ENCODE peak calls at places on chromosome 10, in six cellular contexts. E, H, Y, A, C and M are unnamed samples.
A peak's percentile ranks its signal among the peaks of the same experiment; 100 is the strongest.

GRCh38 chr10:117262296-117263293 is 21.7 kb downstream of the SLC18A2 start:
- DNase-seq in E (no peak), H (no peak), Y (no peak), A (no peak), C (no peak), M (no peak)

GRCh38 chr10:75122505-75122904 is 11.0 kb downstream of the SAMD8 start:
- DNase-seq in E (no peak), H (no peak), Y (no peak), A (no peak), C (no peak), M (no peak)

GRCh38 chr10:9613338-9613737 is 1404.3 kb upstream of the CELF2 start:
- DNase-seq in E (no peak), H (no peak), Y (no peak), A (peak; percentile 39), C (no peak), M (no peak)

GRCh38 chr10:24344279-24344678 is 135.3 kb downstream of the KIAA1217 start:
- DNase-seq in E (no peak), H (no peak), Y (peak; percentile 97), A (peak; percentile 94), C (no peak), M (peak; percentile 100)

GRCh38 chr10:75599875-75600648 is 168.6 kb downstream of the LRMDA start:
- DNase-seq in E (no peak), H (no peak), Y (no peak), A (no peak), C (no peak), M (no peak)

GRCh38 chr10:49767752-49768151 is 5.6 kb upstream of the OGDHL start:
- DNase-seq in E (no peak), H (no peak), Y (no peak), A (no peak), C (no peak), M (no peak)

GRCh38 chr10:104038958-104039752 is 46.5 kb downstream of the COL17A1 start:
- DNase-seq in E (no peak), H (no peak), Y (no peak), A (no peak), C (no peak), M (no peak)

GRCh38 chr10:113319450-113319849 is 233.4 kb upstream of the HABP2 start:
- DNase-seq in E (no peak), H (no peak), Y (no peak), A (no peak), C (no peak), M (no peak)

GRCh38 chr10:117631276-117632151 is 89.0 kb downstream of the EMX2 start:
- DNase-seq in E (peak; percentile 58), H (no peak), Y (peak; percentile 8), A (no peak), C (no peak), M (no peak)

GRCh38 chr10:124646483-124647352 is 97.5 kb downstream of the FAM53B start:
- DNase-seq in E (peak; percentile 79), H (peak; percentile 64), Y (peak; percentile 79), A (peak; percentile 86), C (peak; percentile 59), M (peak; percentile 83)

GRCh38 chr10:34705563-34705962 is 109.5 kb downstream of the PARD3 start:
- DNase-seq in E (no peak), H (no peak), Y (no peak), A (no peak), C (no peak), M (no peak)

GRCh38 chr10:100697070-100697469 is 48.3 kb upstream of the PAX2 start:
- DNase-seq in E (no peak), H (peak; percentile 10), Y (peak; percentile 29), A (peak; percentile 22), C (no peak), M (peak; percentile 44)

GRCh38 chr10:105971460-105971859 is 1193.0 kb downstream of the SORCS1 start:
- DNase-seq in E (no peak), H (no peak), Y (no peak), A (no peak), C (no peak), M (no peak)

GRCh38 chr10:118953999-118954398 is 75.5 kb upstream of the NANOS1 start:
- DNase-seq in E (no peak), H (no peak), Y (peak; percentile 37), A (peak; percentile 33), C (no peak), M (no peak)

GRCh38 chr10:80509403-80510161 is 28.1 kb upstream of the SH2D4B start:
- DNase-seq in E (no peak), H (no peak), Y (peak; percentile 58), A (peak; percentile 86), C (no peak), M (peak; percentile 82)

GRCh38 chr10:52678611-52679010 is 94.0 kb downstream of the MBL2 start:
- DNase-seq in E (no peak), H (no peak), Y (no peak), A (no peak), C (no peak), M (no peak)

GRCh38 chr10:29150010-29150409 is 138.9 kb upstream of the LYZL1 start:
- DNase-seq in E (peak; percentile 47), H (no peak), Y (peak; percentile 15), A (no peak), C (no peak), M (peak; percentile 31)

GRCh38 chr10:100364735-100365391 is 17.8 kb downstream of the SCD start:
- DNase-seq in E (peak; percentile 78), H (peak; percentile 95), Y (peak; percentile 45), A (peak; percentile 86), C (peak; percentile 90), M (peak; percentile 81)

GRCh38 chr10:100728928-100729876 is 16.2 kb upstream of the PAX2 start:
- DNase-seq in E (no peak), H (peak; percentile 32), Y (peak; percentile 9), A (peak; percentile 5), C (no peak), M (no peak)

GRCh38 chr10:102644066-102644645 is at the start of gene TRIM8:
- DNase-seq in E (peak; percentile 69), H (peak; percentile 68), Y (no peak), A (no peak), C (peak; percentile 69), M (no peak)

GRCh38 chr10:102641398-102641797 is 2.9 kb upstream of the TRIM8 start:
- DNase-seq in E (no peak), H (peak; percentile 58), Y (no peak), A (no peak), C (no peak), M (no peak)

GRCh38 chr10:102641880-102642552 is 2.3 kb upstream of the TRIM8 start:
- DNase-seq in E (peak; percentile 99), H (peak; percentile 100), Y (peak; percentile 96), A (peak; percentile 97), C (peak; percentile 99), M (peak; percentile 92)

GRCh38 chr10:102643346-102644065 is 773 bp upstream of the TRIM8 start:
- DNase-seq in E (peak; percentile 69), H (peak; percentile 71), Y (peak; percentile 76), A (peak; percentile 76), C (peak; percentile 67), M (peak; percentile 59)

DNA sequence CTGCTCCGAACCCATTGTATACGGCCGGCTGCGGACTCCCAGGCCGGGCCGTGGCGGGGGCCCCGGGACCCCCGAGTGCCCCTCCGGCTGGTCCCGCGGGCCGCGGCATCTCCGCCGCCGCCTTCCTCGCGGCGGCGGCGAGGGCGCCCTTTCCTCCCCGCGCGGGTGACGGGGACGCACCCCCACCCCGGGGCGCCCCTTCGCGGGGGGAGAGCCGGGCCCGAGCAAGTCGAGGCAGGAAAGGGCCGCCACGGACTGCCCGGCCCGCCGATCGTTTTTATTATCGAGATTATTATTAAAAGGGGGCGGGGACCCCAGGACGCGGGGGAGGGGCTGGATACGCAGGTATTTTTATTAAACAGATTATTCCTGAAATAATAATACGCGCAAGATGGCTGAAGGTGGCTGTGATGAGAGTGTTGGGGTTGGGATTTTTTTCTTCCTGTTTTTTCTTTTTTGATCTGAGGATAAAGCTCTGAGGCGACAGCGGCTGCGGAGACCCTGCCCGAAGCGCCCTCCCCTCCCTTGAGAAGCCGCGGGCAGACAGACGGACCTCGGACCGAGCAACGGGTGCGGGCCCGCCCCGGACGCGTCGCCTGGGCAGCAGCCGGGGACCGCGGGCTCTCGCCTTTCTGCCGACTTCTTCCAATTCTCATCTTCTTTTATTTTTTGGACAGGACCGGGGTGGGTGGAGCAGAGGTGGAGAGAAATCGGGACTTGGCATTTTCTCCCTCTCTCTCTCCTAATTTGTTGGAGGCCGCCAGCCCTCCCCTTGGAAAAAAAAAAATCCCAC is 1.5 kb upstream of the TRIM8 start:
- DNase-seq in E (peak; percentile 72), H (peak; percentile 73), Y (peak; percentile 85), A (peak; percentile 74), C (peak; percentile 70), M (no peak)
- TF ChIP-seq CTCF in E (no peak), H (no peak), Y (no peak), A (no peak), C (no peak), M (no peak)

GRCh38 chr10:11830836-11831519 is 7.8 kb downstream of the PROSER2 start:
- DNase-seq in E (no peak), H (no peak), Y (no peak), A (no peak), C (no peak), M (peak; percentile 43)

GRCh38 chr10:11835061-11835460 is 11.9 kb downstream of the PROSER2 start:
- DNase-seq in E (no peak), H (no peak), Y (no peak), A (no peak), C (no peak), M (no peak)

GRCh38 chr10:11828682-11829284 is 5.6 kb downstream of the PROSER2 start:
- DNase-seq in E (no peak), H (no peak), Y (no peak), A (no peak), C (no peak), M (no peak)

GRCh38 chr10:11832042-11832441 is 8.9 kb downstream of the PROSER2 start:
- DNase-seq in E (no peak), H (no peak), Y (peak; percentile 29), A (no peak), C (no peak), M (no peak)

DNA sequence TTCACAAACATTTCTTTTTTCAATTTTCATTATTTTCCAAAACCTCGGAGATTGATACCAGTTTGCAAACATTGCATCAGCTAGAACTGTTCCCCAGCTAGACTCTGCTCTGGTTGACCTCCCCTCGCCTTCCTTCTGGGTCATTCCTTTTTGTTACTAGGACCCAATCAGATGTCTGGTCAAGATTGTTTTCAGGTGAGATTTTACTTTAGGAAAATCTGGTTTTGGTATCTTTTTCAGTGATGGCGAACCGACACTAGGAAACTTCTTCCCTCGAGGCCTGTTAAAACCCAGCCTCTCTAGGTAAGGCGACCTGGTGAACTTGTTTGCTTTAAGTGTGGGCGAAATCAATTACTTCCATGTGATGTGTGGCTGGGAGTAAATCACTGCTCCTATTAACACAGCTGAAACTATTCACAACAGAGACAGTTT is 8.4 kb downstream of the PROSER2 start:
- DNase-seq in E (no peak), H (no peak), Y (peak; percentile 42), A (no peak), C (no peak), M (no peak)
- H3K4me3 ChIP-seq in E (no peak overlapping the region), H (no peak overlapping the region), Y (no peak overlapping the region), A (no peak overlapping the region), C (no peak overlapping the region), M (no peak overlapping the region)

GRCh38 chr10:126097558-126098215 is 201.3 kb downstream of the FANK1 start:
- DNase-seq in E (no peak), H (no peak), Y (no peak), A (no peak), C (no peak), M (peak; percentile 12)
- TF ChIP-seq CTCF in E (peak; percentile 22), H (no peak), Y (no peak), A (no peak), C (no peak), M (peak; percentile 15)

GRCh38 chr10:5945561-5946418 is 31.6 kb downstream of the IL15RA start:
- DNase-seq in E (peak; percentile 68), H (peak; percentile 49), Y (peak; percentile 99), A (peak; percentile 97), C (peak; percentile 43), M (peak; percentile 98)
- H3K4me3 ChIP-seq in E (peak overlapping the region; percentile 34), H (no peak overlapping the region), Y (peak overlapping the region; percentile 52), A (peak overlapping the region; percentile 57), C (peak overlapping the region; percentile 11), M (peak overlapping the region; percentile 30)

GRCh38 chr10:79074732-79075131 is 6.0 kb downstream of the ZMIZ1 start:
- DNase-seq in E (no peak), H (peak; percentile 79), Y (no peak), A (no peak), C (peak; percentile 77), M (no peak)
- TF ChIP-seq CTCF in E (no peak), H (no peak), Y (no peak), A (no peak), C (no peak), M (no peak)